ENCODE peak calls at places on chromosomes 12 and 14, in seven cellular contexts. G, C, F, M, R, L and H are unnamed samples. For H3K9me3 and H3K4me1, the result is how much of the 10 kb centered on the place peaks cover.

GRCh38 chr12:6076340-6076739 is 48.1 kb downstream of the VWF start:
- DNase-seq in G (no peak), C (no peak), F (no peak), M (no peak), R (peak), L (no peak), H (no peak)

GRCh38 chr12:93128332-93128707 is 199.2 kb upstream of the EEA1 start:
- DNase-seq in G (no peak), C (no peak), F (no peak), M (no peak), R (no peak), L (no peak), H (no peak)

GRCh38 chr12:127126260-127126628 is 1140.7 kb upstream of the TMEM132C start:
- DNase-seq in G (no peak), C (no peak), F (no peak), M (no peak), R (no peak), L (no peak), H (no peak)

GRCh38 chr12:24705741-24706358 is 243.1 kb downstream of the BCAT1 start:
- DNase-seq in G (no peak), C (no peak), F (no peak), M (no peak), R (peak), L (no peak), H (no peak)

GRCh38 chr14:88904864-88905263 is 80.4 kb downstream of the TTC8 start:
- DNase-seq in G (no peak), C (no peak), F (no peak), M (no peak), R (peak), L (no peak), H (no peak)

GRCh38 chr12:27474344-27474743 is 27.8 kb downstream of the SMCO2 start:
- DNase-seq in G (no peak), C (no peak), F (no peak), M (no peak), R (peak), L (no peak), H (no peak)

GRCh38 chr12:56839489-56840442 is 76.6 kb downstream of the HSD17B6 start:
- DNase-seq in G (peak), C (no peak), F (no peak), M (peak), R (peak), L (peak), H (peak)

GRCh38 chr12:27351476-27351875 is 18.8 kb downstream of the BMAL2 start:
- DNase-seq in G (no peak), C (no peak), F (no peak), M (no peak), R (no peak), L (no peak), H (no peak)

GRCh38 chr14:67900188-67900587 is 80.6 kb downstream of the RAD51B start:
- DNase-seq in G (no peak), C (no peak), F (no peak), M (no peak), R (peak), L (no peak), H (no peak)

GRCh38 chr14:36925094-36925493 is 247.3 kb downstream of the SLC25A21 start:
- DNase-seq in G (no peak), C (no peak), F (no peak), M (no peak), R (no peak), L (no peak), H (no peak)

GRCh38 chr14:89265229-89265628 is 151.8 kb downstream of the FOXN3 start:
- DNase-seq in G (no peak), C (no peak), F (no peak), M (no peak), R (no peak), L (no peak), H (no peak)

GRCh38 chr14:27205036-27205435 is 607.2 kb upstream of the NOVA1 start:
- DNase-seq in G (no peak), C (no peak), F (no peak), M (no peak), R (no peak), L (no peak), H (no peak)

GRCh38 chr12:69007166-69007857 is 74.3 kb upstream of the CPM start:
- DNase-seq in G (peak), C (no peak), F (no peak), M (no peak), R (peak), L (peak), H (peak)

GRCh38 chr12:118052324-118053070 is 8.5 kb downstream of the WSB2 start:
- DNase-seq in G (no peak), C (no peak), F (peak), M (peak), R (peak), L (no peak), H (peak)

GRCh38 chr14:97785495-97785894 is 988.3 kb downstream of the VRK1 start:
- DNase-seq in G (no peak), C (no peak), F (no peak), M (no peak), R (no peak), L (no peak), H (no peak)

GRCh38 chr14:75587388-75587787 is 9.0 kb downstream of the FLVCR2 start:
- DNase-seq in G (no peak), C (no peak), F (no peak), M (no peak), R (no peak), L (no peak), H (no peak)

GRCh38 chr14:70857499-70857895 is 48.2 kb upstream of the MAP3K9 start:
- DNase-seq in G (no peak), C (no peak), F (no peak), M (no peak), R (no peak), L (no peak), H (no peak)

GRCh38 chr12:1691123-1692007 is 495 bp downstream of the ADIPOR2 start:
- DNase-seq in G (peak), C (no peak), F (peak), M (peak), R (peak), L (no peak), H (peak)

GRCh38 chr12:45357547-45358417 is 141.9 kb downstream of the ANO6 start:
- DNase-seq in G (no peak), C (no peak), F (peak), M (no peak), R (peak), L (no peak), H (no peak)

GRCh38 chr14:91897121-91897701 is 29.9 kb upstream of the TC2N start:
- DNase-seq in G (peak), C (no peak), F (peak), M (peak), R (peak), L (peak), H (no peak)

GRCh38 chr12:88142610-88142991 is 494 bp downstream of the TMTC3 start:
- DNase-seq in G (no peak), C (no peak), F (peak), M (peak), R (no peak), L (no peak), H (peak)

GRCh38 chr12:124174406-124174805 is 120.5 kb upstream of the RFLNA start:
- DNase-seq in G (no peak), C (no peak), F (no peak), M (no peak), R (peak), L (no peak), H (no peak)

GRCh38 chr14:93049867-93050331 is 65.8 kb downstream of the ITPK1 start:
- DNase-seq in G (no peak), C (no peak), F (no peak), M (no peak), R (no peak), L (no peak), H (no peak)

GRCh38 chr12:96293093-96293492 is 98.9 kb downstream of the ELK3 start:
- DNase-seq in G (no peak), C (no peak), F (no peak), M (no peak), R (no peak), L (no peak), H (no peak)

GRCh38 chr14:96762650-96763049 is 34.5 kb upstream of the VRK1 start:
- DNase-seq in G (peak), C (peak), F (no peak), M (no peak), R (peak), L (peak), H (peak)

GRCh38 chr12:59595557-59596231 is at the start of gene SLC16A7:
- DNase-seq in G (peak), C (peak), F (peak), M (peak), R (peak), L (peak), H (peak)

GRCh38 chr12:2683283-2684025 is 111.3 kb upstream of the FKBP4 start:
- DNase-seq in G (no peak), C (no peak), F (no peak), M (no peak), R (no peak), L (no peak), H (no peak)

GRCh38 chr14:72824051-72824450 is 69.8 kb downstream of the DPF3 start:
- DNase-seq in G (no peak), C (no peak), F (no peak), M (no peak), R (no peak), L (no peak), H (no peak)

GRCh38 chr14:100721568-100721967 is 5.1 kb upstream of the DLK1 start:
- DNase-seq in G (no peak), C (no peak), F (no peak), M (no peak), R (no peak), L (no peak), H (no peak)

GRCh38 chr14:94543450-94544123 is 17.7 kb upstream of the SERPINA4 start:
- DNase-seq in G (no peak), C (no peak), F (no peak), M (no peak), R (no peak), L (no peak), H (no peak)

GRCh38 chr12:106106892-106107291 is 31.9 kb downstream of the NUAK1 start:
- DNase-seq in G (no peak), C (no peak), F (peak), M (no peak), R (peak), L (no peak), H (peak)

DNA sequence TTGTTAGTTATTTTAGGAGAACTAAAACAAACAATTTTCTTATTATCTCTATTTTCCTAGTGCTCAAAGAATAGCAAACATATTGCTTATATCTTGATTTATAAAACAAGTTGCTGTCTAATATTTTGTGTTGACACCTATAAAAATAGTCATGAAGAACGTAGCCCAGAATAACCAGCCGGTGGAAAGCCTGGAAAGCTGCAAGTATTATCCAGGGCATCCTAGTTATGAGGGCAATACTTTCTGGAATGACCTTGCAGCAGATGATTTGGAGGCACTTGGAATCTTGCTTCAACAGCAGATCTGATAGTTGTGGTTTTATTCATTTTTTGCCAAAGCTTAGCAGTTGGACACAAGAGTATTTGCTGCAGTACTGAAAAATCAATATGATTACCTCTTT is 948.7 kb downstream of the LRFN5 start:
- DNase-seq in G (no peak), C (no peak), F (no peak), M (no peak), R (no peak), L (no peak), H (no peak)
- H3K9me3 ChIP-seq in G (under half), C (under half), F (under half), M (under half), R (under half), L (under half), H (under half)

GRCh38 chr12:47901285-47902093 is 3.3 kb downstream of the VDR start:
- DNase-seq in G (no peak), C (no peak), F (no peak), M (no peak), R (no peak), L (no peak), H (no peak)

GRCh38 chr12:47900101-47900479 is 4.7 kb downstream of the VDR start:
- DNase-seq in G (no peak), C (no peak), F (no peak), M (no peak), R (no peak), L (no peak), H (no peak)

GRCh38 chr12:47900480-47901129 is 4.2 kb downstream of the VDR start:
- DNase-seq in G (no peak), C (no peak), F (no peak), M (peak), R (no peak), L (no peak), H (peak)

GRCh38 chr12:47902131-47902639 is 2.6 kb downstream of the VDR start:
- DNase-seq in G (no peak), C (no peak), F (no peak), M (no peak), R (no peak), L (no peak), H (no peak)

GRCh38 chr12:47899466-47899865 is 5.3 kb downstream of the VDR start:
- DNase-seq in G (no peak), C (no peak), F (no peak), M (no peak), R (no peak), L (no peak), H (no peak)
- H3K4me1 ChIP-seq in G (under half), C (under half), F (under half), M (under half), R (under half), L (under half), H (under half)

DNA sequence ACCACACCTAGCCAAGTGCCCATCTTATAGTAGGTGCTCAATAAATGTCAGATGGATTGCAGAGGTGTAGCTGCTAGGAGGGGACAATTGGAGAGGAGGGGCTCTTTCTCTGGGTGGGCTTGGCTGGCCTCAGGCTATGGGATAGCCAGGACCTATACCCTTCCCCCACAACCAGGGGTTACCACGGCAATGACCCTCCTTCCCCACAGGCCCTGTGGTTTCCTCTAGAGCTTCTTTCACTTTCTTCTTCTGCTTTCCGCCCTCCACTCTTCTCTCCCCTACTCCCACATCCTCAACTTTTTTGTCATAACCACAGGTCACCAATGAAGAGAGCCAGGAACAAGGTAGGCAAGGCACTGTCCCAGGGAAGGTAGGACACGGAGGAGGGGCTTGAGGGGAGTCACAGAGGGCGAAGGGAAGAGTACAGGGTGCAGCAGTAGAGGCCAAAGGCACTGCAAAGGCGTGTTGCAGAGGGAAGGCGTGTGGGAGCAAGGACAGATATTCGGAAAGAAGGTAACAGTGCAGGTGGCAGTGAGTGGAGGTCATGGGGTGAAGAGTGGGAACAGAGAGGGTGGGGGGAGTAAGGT is 1.9 kb upstream of the ITGB7 start:
- DNase-seq in G (no peak), C (peak), F (no peak), M (no peak), R (no peak), L (no peak), H (no peak)
- H3K4me3 ChIP-seq in G (no peak), C (peak), F (no peak), M (no peak), R (no peak), L (no peak), H (no peak)

GRCh38 chr14:98931126-98931525 is 340.9 kb downstream of the BCL11B start:
- DNase-seq in G (no peak), C (no peak), F (no peak), M (no peak), R (no peak), L (no peak), H (no peak)
- H3K9me3 ChIP-seq in G (under half), C (under half), F (under half), M (under half), R (under half), L (under half), H (under half)